ENCODE peak calls at places on chromosomes 13 and 19, in nine cellular contexts. Y is thyroid gland; V is colonic mucosa; S is effector memory CD4-positive, alpha-beta T cell; K is body of pancreas; G is osteoblast; Q is SJSA1; I is lung; N is trophoblast cell. U is an unnamed sample. For H3K9me3, the result is how much of the 10 kb centered on the place peaks cover.

GRCh38 chr13:34179481-34179880 is 361.5 kb downstream of the RFC3 start:
- DNase-seq in G (no peak), Y (peak), N (no peak), I (no peak), V (no peak), Q (peak), K (no peak), S (no peak), U (no peak)

GRCh38 chr13:113630296-113630695 is 27.7 kb downstream of the ATP4B start:
- DNase-seq in V (no peak), Y (no peak), S (no peak), K (no peak), G (peak), Q (no peak), I (no peak), N (no peak), U (peak)

GRCh38 chr13:105231579-105231978 is 1303.9 kb downstream of the EFNB2 start:
- DNase-seq in K (no peak), Q (no peak), V (no peak), N (no peak), G (no peak), Y (no peak), I (no peak), S (no peak), U (no peak)

GRCh38 chr19:827710-828321 is at the start of gene AZU1:
- DNase-seq in S (no peak), Q (no peak), V (no peak), I (no peak), G (no peak), N (no peak), K (no peak), Y (no peak), U (no peak)

GRCh38 chr13:23901365-23901764 is 4.1 kb upstream of the C1QTNF9B start:
- DNase-seq in V (no peak), Y (no peak), S (no peak), I (no peak), K (no peak), G (no peak), N (peak), Q (no peak), U (no peak)

GRCh38 chr19:2423913-2424685 is 3.3 kb downstream of the TIMM13 start:
- DNase-seq in I (no peak), S (no peak), V (no peak), N (no peak), Y (no peak), G (peak), K (peak), Q (no peak), U (no peak)

GRCh38 chr19:33558846-33559245 is 37.3 kb upstream of the PEPD start:
- DNase-seq in Y (no peak), G (no peak), K (no peak), N (peak), V (no peak), Q (no peak), S (no peak), I (no peak), U (peak)

GRCh38 chr13:28754698-28755545 is 36.2 kb upstream of the SLC46A3 start:
- DNase-seq in G (no peak), N (peak), S (no peak), I (peak), Q (no peak), Y (no peak), K (no peak), V (peak), U (no peak)

GRCh38 chr19:31666126-31666525 is 316.9 kb upstream of the TSHZ3 start:
- DNase-seq in S (no peak), N (no peak), V (no peak), Q (no peak), K (no peak), G (no peak), I (no peak), Y (no peak), U (no peak)

GRCh38 chr13:108190897-108191296 is 24.4 kb downstream of the LIG4 start:
- DNase-seq in N (no peak), Y (no peak), I (no peak), K (no peak), V (no peak), S (no peak), Q (no peak), G (no peak), U (no peak)

GRCh38 chr19:54030895-54031586 is 32.7 kb downstream of the VSTM1 start:
- DNase-seq in I (no peak), Y (no peak), V (no peak), Q (peak), S (no peak), K (no peak), N (no peak), G (no peak), U (no peak)

GRCh38 chr19:22144394-22144793 is 52.4 kb downstream of the ZNF676 start:
- DNase-seq in I (no peak), N (peak), S (no peak), K (no peak), V (no peak), Y (no peak), G (no peak), Q (no peak), U (no peak)

GRCh38 chr13:42405665-42406390 is 133.9 kb downstream of the AKAP11 start:
- DNase-seq in Y (no peak), Q (peak), V (no peak), S (peak), K (no peak), N (peak), I (no peak), G (no peak), U (no peak)

GRCh38 chr19:29193116-29193515 is 19.8 kb downstream of the UQCRFS1 start:
- DNase-seq in V (no peak), Q (no peak), I (no peak), N (peak), K (no peak), G (no peak), S (no peak), Y (no peak), U (no peak)

GRCh38 chr13:43959291-43959690 is 79.6 kb downstream of the LACC1 start:
- DNase-seq in Y (no peak), S (no peak), V (no peak), Q (no peak), I (no peak), G (no peak), K (no peak), N (peak), U (no peak)

GRCh38 chr13:97109841-97110492 is 112.2 kb upstream of the MBNL2 start:
- DNase-seq in K (peak), S (peak), G (peak), V (peak), Q (peak), N (peak), Y (peak), I (peak), U (peak)

GRCh38 chr19:36256853-36257511 is 42.1 kb downstream of the ZNF146 start:
- DNase-seq in Y (no peak), N (no peak), I (no peak), S (no peak), V (no peak), Q (no peak), G (peak), K (no peak), U (no peak)

GRCh38 chr13:47472516-47472915 is 528.6 kb downstream of the SUCLA2 start:
- DNase-seq in Q (no peak), N (no peak), Y (no peak), V (no peak), S (no peak), I (no peak), G (no peak), K (no peak), U (no peak)
- H3K9me3 ChIP-seq in Q (under half), N (under half), Y (under half), V (under half), S (under half), I (under half), G (under half), K (under half), U (under half)

GRCh38 chr19:45667620-45668341 is at the start of gene GIPR:
- DNase-seq in K (peak), V (peak), I (peak), N (peak), S (peak), G (peak), Q (peak), Y (no peak), U (no peak)

GRCh38 chr19:45670670-45671453 is 2.8 kb downstream of the GIPR start:
- DNase-seq in N (peak), Y (peak), K (peak), G (peak), V (peak), I (peak), Q (no peak), S (peak), U (peak)

GRCh38 chr19:45664575-45664974 is 3.4 kb upstream of the GIPR start:
- DNase-seq in G (peak), N (no peak), Y (no peak), I (no peak), V (no peak), Q (no peak), K (no peak), S (no peak), U (no peak)

GRCh38 chr19:45663800-45664199 is 4.2 kb upstream of the GIPR start:
- DNase-seq in V (no peak), G (peak), I (no peak), S (no peak), N (no peak), K (no peak), Q (no peak), Y (no peak), U (no peak)

GRCh38 chr19:45668342-45668871 is 386 bp downstream of the GIPR start:
- DNase-seq in I (no peak), K (no peak), Q (peak), V (peak), N (peak), S (no peak), Y (no peak), G (peak), U (no peak)
- H3K27ac ChIP-seq in I (no peak), K (peak), Q (no peak), V (peak), N (no peak), S (no peak), Y (no peak), G (no peak), U (no peak)

GRCh38 chr19:27774337-27774736 is 1438.6 kb downstream of the UQCRFS1 start:
- DNase-seq in V (no peak), I (no peak), K (no peak), N (no peak), S (no peak), Y (no peak), Q (no peak), G (no peak), U (no peak)

GRCh38 chr19:27776020-27776419 is 1436.9 kb downstream of the UQCRFS1 start:
- DNase-seq in G (no peak), V (no peak), N (peak), Y (no peak), Q (peak), S (no peak), K (no peak), I (no peak), U (no peak)

GRCh38 chr19:27775395-27775794 is 1437.6 kb downstream of the UQCRFS1 start:
- DNase-seq in V (no peak), S (no peak), K (no peak), Y (no peak), Q (no peak), G (no peak), N (no peak), I (no peak), U (no peak)

GRCh38 chr19:27773318-27774094 is 1439.4 kb downstream of the UQCRFS1 start:
- DNase-seq in S (no peak), I (no peak), Q (no peak), N (no peak), V (no peak), G (no peak), Y (no peak), K (no peak), U (no peak)

GRCh38 chr19:27774827-27775226 is 1438.1 kb downstream of the UQCRFS1 start:
- DNase-seq in I (no peak), Q (no peak), V (no peak), Y (no peak), K (no peak), G (no peak), N (peak), S (no peak), U (no peak)
- H3K9me3 ChIP-seq in I (under half), Q (under half), V (under half), Y (under half), K (under half), G (under half), N (under half), S (under half), U (under half)

GRCh38 chr19:38265213-38265861 is 964 bp downstream of the SPINT2 start:
- DNase-seq in Y (peak), V (peak), I (peak), Q (no peak), G (peak), S (no peak), N (peak), K (peak), U (peak)

GRCh38 chr19:38268539-38268938 is 4.2 kb downstream of the SPINT2 start:
- DNase-seq in G (no peak), S (no peak), Y (no peak), V (no peak), Q (no peak), N (no peak), K (no peak), I (no peak), U (no peak)

GRCh38 chr19:38266981-38267597 is 2.7 kb downstream of the SPINT2 start:
- DNase-seq in Q (no peak), Y (peak), N (no peak), I (no peak), S (no peak), K (no peak), G (peak), V (peak), U (no peak)

GRCh38 chr19:38266070-38266469 is 1.7 kb downstream of the SPINT2 start:
- DNase-seq in Q (no peak), S (no peak), K (no peak), I (no peak), Y (peak), G (peak), N (peak), V (peak), U (no peak)

DNA sequence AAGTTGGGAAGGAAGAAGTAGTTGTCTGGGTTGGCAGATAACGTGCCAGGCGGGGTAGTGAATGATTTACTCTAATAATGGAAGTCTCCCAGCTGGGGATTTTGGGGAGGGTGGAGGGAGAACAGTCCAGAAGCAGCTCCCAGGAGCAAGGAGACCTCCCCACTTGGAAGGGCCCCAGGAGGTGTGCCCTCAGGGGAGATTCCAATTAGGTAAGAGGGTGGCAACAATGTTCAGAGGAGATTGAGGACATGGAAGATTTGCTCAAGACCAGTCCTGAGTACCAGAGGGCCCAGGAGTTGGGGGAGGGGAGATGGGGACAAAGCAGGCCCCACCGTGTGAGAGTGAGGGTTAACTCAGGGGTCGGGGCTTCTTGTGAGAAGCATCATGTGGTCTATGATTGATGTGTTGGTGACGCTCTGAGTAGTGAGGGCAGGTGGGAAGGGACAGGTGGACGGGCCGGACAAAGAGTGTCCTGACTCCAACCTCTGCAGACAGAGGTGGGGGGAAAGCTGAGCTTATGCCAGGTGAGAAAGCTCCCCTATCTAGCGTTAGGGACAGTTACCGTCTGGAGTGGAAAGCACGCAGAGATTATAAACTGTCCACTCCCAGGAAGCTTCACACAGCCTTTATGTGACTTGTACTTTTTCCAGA is 3.5 kb downstream of the SPINT2 start:
- DNase-seq in V (peak), S (no peak), Q (no peak), I (peak), G (peak), K (peak), N (peak), Y (peak), U (no peak)
- H3K27ac ChIP-seq in V (peak), S (no peak), Q (no peak), I (peak), G (no peak), K (peak), N (peak), Y (peak), U (peak)

DNA sequence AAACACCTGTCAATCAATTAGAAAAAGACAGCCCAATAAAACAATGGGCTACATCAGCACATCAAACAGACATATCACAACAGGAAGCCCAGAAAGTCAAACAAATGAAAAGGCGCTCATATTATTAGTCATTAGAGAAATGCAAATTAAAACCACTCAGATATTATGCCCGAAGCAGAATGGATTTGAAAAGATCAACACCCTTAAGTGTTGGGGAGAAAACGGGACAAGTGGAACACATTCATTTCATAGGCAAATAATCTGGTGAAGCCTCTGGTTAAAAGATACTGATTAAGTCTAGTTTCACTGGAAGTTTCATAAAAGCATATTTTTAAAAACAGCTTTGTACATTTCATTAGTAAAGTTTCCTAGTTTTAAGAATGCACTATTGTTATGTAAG is 17.4 kb downstream of the NLRP9 start:
- DNase-seq in G (no peak), K (no peak), Y (no peak), V (no peak), S (no peak), I (no peak), N (no peak), Q (no peak), U (no peak)
- H3K9me3 ChIP-seq in G (under half), K (under half), Y (under half), V (under half), S (under half), I (under half), N (under half), Q (under half), U (under half)

DNA sequence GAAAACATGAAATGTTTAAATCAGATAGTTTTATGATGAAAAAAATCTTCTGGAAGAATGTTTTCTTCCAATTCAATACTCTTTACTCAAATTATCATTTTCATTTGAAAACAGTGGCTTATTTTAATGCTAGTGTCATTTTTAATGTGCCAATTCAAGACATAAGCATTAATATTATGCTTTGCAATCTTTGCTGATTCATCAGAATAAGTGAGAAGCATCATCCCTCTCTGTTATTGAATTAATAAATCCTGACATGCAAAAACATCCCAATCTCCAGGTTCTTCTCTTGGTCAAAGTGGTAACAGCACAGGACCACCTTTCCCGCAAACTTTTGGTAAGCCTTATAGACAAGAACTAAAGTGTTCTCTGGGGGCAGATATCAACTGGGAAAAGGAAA is 3.8 kb downstream of the INTS6 start:
- DNase-seq in S (no peak), V (no peak), Q (no peak), N (no peak), K (no peak), Y (no peak), I (no peak), G (no peak), U (no peak)
- H3K27ac ChIP-seq in S (no peak), V (no peak), Q (no peak), N (no peak), K (peak), Y (no peak), I (no peak), G (no peak), U (no peak)

GRCh38 chr19:12244370-12244769 is 50.3 kb downstream of the ZNF44 start:
- DNase-seq in Q (no peak), V (no peak), I (no peak), N (no peak), G (no peak), Y (no peak), K (no peak), S (no peak), U (no peak)

DNA sequence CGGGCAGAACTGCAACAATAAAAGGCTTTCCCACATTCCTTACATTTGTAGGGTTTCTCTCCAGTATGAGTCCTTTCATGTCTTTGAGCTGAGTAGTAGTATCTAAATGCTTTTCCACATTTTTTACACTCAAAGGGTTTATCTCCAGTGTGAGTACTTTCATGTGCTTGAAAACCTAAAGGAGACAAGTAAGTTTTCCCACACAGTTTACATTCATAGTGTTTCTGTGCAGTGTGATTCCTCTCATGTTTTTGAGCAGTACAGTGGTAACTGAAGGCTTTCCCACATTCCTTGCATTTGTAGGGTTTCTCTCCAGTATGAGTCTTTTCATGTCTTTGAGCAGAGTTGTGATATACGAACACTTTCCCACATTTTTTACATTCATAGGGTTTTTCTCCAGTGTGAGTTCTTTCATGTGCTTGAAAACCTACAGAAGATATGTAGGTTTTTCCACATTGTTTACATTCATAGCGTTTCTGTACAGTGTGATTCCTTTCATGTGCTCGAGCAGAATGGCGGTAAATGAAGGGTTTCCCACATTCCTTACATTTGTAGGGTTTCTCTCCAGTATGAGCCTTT is 47.0 kb downstream of the ZNF44 start:
- DNase-seq in I (no peak), G (no peak), S (no peak), Y (no peak), V (no peak), N (no peak), Q (no peak), K (no peak), U (no peak)
- H3K9me3 ChIP-seq in I (under half), G (under half), S (under half), Y (under half), V (under half), N (under half), Q (under half), K (under half), U (under half)

GRCh38 chr19:7370546-7370945 is 21.8 kb downstream of the ARHGEF18 start:
- DNase-seq in V (no peak), N (peak), Y (no peak), G (no peak), S (no peak), I (no peak), K (no peak), Q (no peak), U (no peak)

GRCh38 chr19:7368456-7368855 is 19.7 kb downstream of the ARHGEF18 start:
- DNase-seq in I (no peak), Y (no peak), S (no peak), Q (no peak), N (no peak), G (no peak), V (peak), K (no peak), U (peak)

GRCh38 chr19:7373862-7374261 is 25.1 kb downstream of the ARHGEF18 start:
- DNase-seq in K (no peak), Q (no peak), V (no peak), Y (no peak), G (no peak), N (peak), I (no peak), S (no peak), U (peak)

GRCh38 chr19:7372810-7373209 is 24.1 kb downstream of the ARHGEF18 start:
- DNase-seq in Q (no peak), I (no peak), Y (no peak), K (no peak), S (no peak), G (no peak), V (no peak), N (no peak), U (peak)

GRCh38 chr19:7371001-7371400 is 22.3 kb downstream of the ARHGEF18 start:
- DNase-seq in K (no peak), Q (no peak), V (no peak), I (no peak), G (no peak), N (peak), Y (no peak), S (no peak), U (no peak)
- H3K27ac ChIP-seq in K (no peak), Q (no peak), V (no peak), I (no peak), G (no peak), N (no peak), Y (no peak), S (no peak), U (no peak)

DNA sequence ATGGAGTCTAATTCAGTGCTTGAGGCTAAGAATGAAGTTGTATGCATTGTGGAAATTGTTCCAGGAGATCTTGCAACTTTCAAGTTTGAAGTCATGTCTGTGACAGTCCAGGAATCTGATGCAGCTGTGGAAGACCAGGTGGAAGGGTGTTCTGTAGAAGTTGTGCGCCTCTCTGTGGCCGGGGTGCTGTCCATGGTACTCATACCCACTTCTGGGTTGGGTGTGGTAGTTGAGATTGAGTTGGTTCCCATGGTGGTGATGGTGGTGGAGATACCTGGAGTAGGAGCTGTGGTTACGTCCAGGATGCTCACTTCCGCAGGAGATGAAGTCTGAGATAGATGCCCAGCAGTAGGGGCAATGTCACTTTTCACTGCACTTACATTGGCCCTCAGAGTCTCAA is 44.3 kb downstream of the MUC16 start:
- DNase-seq in Q (no peak), G (no peak), N (peak), Y (no peak), V (no peak), I (no peak), S (no peak), K (no peak), U (no peak)
- H3K9me3 ChIP-seq in Q (under half), G (under half), N (under half), Y (under half), V (under half), I (under half), S (under half), K (under half), U (under half)